ENCODE peak calls at places on chromosomes 5 and 9, in eight cellular contexts. O is RWPE1; Q is GDM1; W is stimulated activated CD8-positive, alpha-beta memory T cell treated with anti-CD3 and anti-CD28 coated beads, Interleukin-15, amount 100 ng/mL, for 4 hours; U is midbrain; Z is NCI-H187; H is fibroblast of villous mesenchyme; K is neuronal stem cell. R is an unnamed sample.

GRCh38 chr5:163586431-163587033 is 81.1 kb downstream of the MAT2B start:
- DNase-seq in O (no peak), Q (no peak), W (no peak), U (no peak), Z (no peak), H (peak; percentile 73), K (no peak), R (no peak)

GRCh38 chr5:136016945-136017530 is 11.8 kb upstream of the TGFBI start:
- DNase-seq in O (peak; percentile 85), Q (no peak), W (no peak), U (peak; percentile 60), Z (no peak), H (peak; percentile 27), K (no peak), R (no peak)

GRCh38 chr9:101148344-101148743 is 119.8 kb downstream of the PLPPR1 start:
- DNase-seq in O (no peak), Q (no peak), W (no peak), U (no peak), Z (no peak), H (no peak), K (no peak), R (no peak)

GRCh38 chr9:18017136-18017535 is 438.3 kb downstream of the SH3GL2 start:
- DNase-seq in O (no peak), Q (no peak), W (no peak), U (no peak), Z (no peak), H (no peak), K (no peak), R (no peak)

GRCh38 chr5:36730537-36731216 is 124.3 kb downstream of the SLC1A3 start:
- DNase-seq in O (no peak), Q (no peak), W (no peak), U (no peak), Z (no peak), H (no peak), K (no peak), R (no peak)

GRCh38 chr5:132103380-132103951 is 29.9 kb downstream of the CSF2 start:
- DNase-seq in O (peak; percentile 88), Q (no peak), W (peak; percentile 48), U (peak; percentile 1), Z (no peak), H (peak; percentile 93), K (no peak), R (peak; percentile 66)

GRCh38 chr9:69801994-69802393 is 18.6 kb upstream of the CFAP95 start:
- DNase-seq in O (no peak), Q (no peak), W (no peak), U (no peak), Z (no peak), H (no peak), K (no peak), R (no peak)

GRCh38 chr5:156850206-156850751 is at the start of gene PPP1R2B:
- DNase-seq in O (no peak), Q (no peak), W (no peak), U (no peak), Z (no peak), H (no peak), K (no peak), R (no peak)

GRCh38 chr5:27276119-27276518 is 237.7 kb upstream of the CDH9 start:
- DNase-seq in O (no peak), Q (no peak), W (no peak), U (no peak), Z (no peak), H (no peak), K (no peak), R (no peak)

GRCh38 chr5:14155075-14155474 is 11.9 kb downstream of the TRIO start:
- DNase-seq in O (no peak), Q (no peak), W (no peak), U (no peak), Z (no peak), H (no peak), K (no peak), R (no peak)

GRCh38 chr5:135126688-135127603 is 92.9 kb upstream of the PITX1 start:
- DNase-seq in O (no peak), Q (no peak), W (no peak), U (no peak), Z (no peak), H (no peak), K (no peak), R (no peak)

GRCh38 chr5:173671121-173671949 is 54.9 kb upstream of the BOD1 start:
- DNase-seq in O (no peak), Q (no peak), W (no peak), U (peak; percentile 76), Z (no peak), H (peak; percentile 55), K (no peak), R (no peak)

GRCh38 chr9:16515879-16516289 is 354.6 kb downstream of the BNC2 start:
- DNase-seq in O (no peak), Q (no peak), W (no peak), U (peak; percentile 11), Z (no peak), H (peak; percentile 83), K (no peak), R (no peak)

GRCh38 chr9:97959585-97959984 is 21.6 kb upstream of the HEMGN start:
- DNase-seq in O (no peak), Q (no peak), W (no peak), U (no peak), Z (no peak), H (no peak), K (no peak), R (no peak)

GRCh38 chr9:134004131-134004873 is 12.2 kb upstream of the VAV2 start:
- DNase-seq in O (no peak), Q (no peak), W (no peak), U (no peak), Z (no peak), H (no peak), K (no peak), R (no peak)

GRCh38 chr5:141359790-141360426 is at the start of gene PCDHGB2:
- DNase-seq in O (peak; percentile 41), Q (peak; percentile 29), W (no peak), U (no peak), Z (no peak), H (peak; percentile 51), K (no peak), R (no peak)

GRCh38 chr5:170223349-170223748 is 9.4 kb upstream of the C5orf58 start:
- DNase-seq in O (no peak), Q (no peak), W (no peak), U (no peak), Z (no peak), H (peak; percentile 6), K (no peak), R (no peak)

GRCh38 chr9:132857031-132857430 is 21.1 kb downstream of the AK8 start:
- DNase-seq in O (no peak), Q (no peak), W (no peak), U (peak; percentile 33), Z (no peak), H (peak; percentile 80), K (no peak), R (no peak)

GRCh38 chr5:170420809-170421412 is 31.7 kb upstream of the KCNMB1 start:
- DNase-seq in O (peak; percentile 83), Q (peak; percentile 57), W (no peak), U (peak; percentile 77), Z (no peak), H (peak; percentile 71), K (peak; percentile 78), R (peak; percentile 5)

GRCh38 chr5:180133971-180134508 is 62.5 kb upstream of the RNF130 start:
- DNase-seq in O (no peak), Q (no peak), W (no peak), U (no peak), Z (no peak), H (no peak), K (no peak), R (no peak)

GRCh38 chr5:159104058-159104651 is 4.4 kb upstream of the EBF1 start:
- DNase-seq in O (no peak), Q (no peak), W (no peak), U (no peak), Z (no peak), H (peak; percentile 38), K (peak; percentile 49), R (no peak)

GRCh38 chr5:60835554-60835953 is 8.5 kb downstream of the ELOVL7 start:
- DNase-seq in O (peak; percentile 22), Q (no peak), W (no peak), U (no peak), Z (no peak), H (no peak), K (no peak), R (no peak)

GRCh38 chr5:117800261-117800660 is 1188.1 kb downstream of the DTWD2 start:
- DNase-seq in O (no peak), Q (no peak), W (no peak), U (no peak), Z (no peak), H (peak; percentile 34), K (no peak), R (no peak)

GRCh38 chr5:142979636-142980035 is 209.5 kb downstream of the ARHGAP26 start:
- DNase-seq in O (no peak), Q (no peak), W (no peak), U (no peak), Z (no peak), H (no peak), K (no peak), R (no peak)